ENCODE peak calls at places on chromosome 20, in nine cellular contexts. Q, W, U, I, P, A, C, O and H are unnamed samples.

GRCh38 chr20:12306107-12306506 is 388.4 kb downstream of the BTBD3 start:
- DNase-seq in A (no peak), O (no peak), Q (no peak), C (no peak), W (no peak), P (no peak), U (no peak), I (no peak), H (no peak)

GRCh38 chr20:8223096-8223870 is 91.2 kb downstream of the PLCB1 start:
- DNase-seq in I (peak; percentile 73), A (no peak), W (no peak), Q (peak; percentile 52), P (no peak), U (no peak), C (no peak), O (no peak), H (no peak)

GRCh38 chr20:57627972-57628650 is 7.9 kb upstream of the ZBP1 start:
- DNase-seq in P (peak; percentile 76), A (peak; percentile 57), I (peak; percentile 40), O (peak; percentile 48), Q (no peak), W (no peak), U (no peak), C (no peak), H (peak; percentile 64)

GRCh38 chr20:59829415-59830106 is 103.9 kb downstream of the SYCP2 start:
- DNase-seq in O (peak; percentile 8), W (no peak), Q (no peak), C (no peak), I (no peak), U (no peak), P (no peak), A (no peak), H (no peak)

GRCh38 chr20:17614176-17614811 is 44.4 kb downstream of the DSTN start:
- DNase-seq in A (no peak), C (no peak), W (no peak), U (no peak), P (no peak), O (peak; percentile 76), I (peak; percentile 20), Q (no peak), H (no peak)

GRCh38 chr20:61806995-61807394 is 258.7 kb downstream of the TAF4 start:
- DNase-seq in A (no peak), Q (no peak), U (no peak), P (no peak), W (no peak), C (no peak), I (no peak), O (no peak), H (no peak)

GRCh38 chr20:61252601-61253263 is 671 bp downstream of the CDH4 start:
- DNase-seq in C (no peak), I (no peak), P (no peak), Q (no peak), O (no peak), U (no peak), A (no peak), W (no peak), H (no peak)

GRCh38 chr20:1944345-1945099 is 49.3 kb downstream of the SIRPA start:
- DNase-seq in A (no peak), C (no peak), P (peak; percentile 44), U (no peak), Q (no peak), W (no peak), O (no peak), I (no peak), H (no peak)

GRCh38 chr20:49938173-49939163 is 2.3 kb downstream of the RNF114 start:
- DNase-seq in O (peak; percentile 74), W (no peak), Q (no peak), U (no peak), P (no peak), A (no peak), I (no peak), C (peak; percentile 30), H (no peak)

GRCh38 chr20:57399587-57400261 is 8.5 kb downstream of the RBM38 start:
- DNase-seq in W (no peak), I (no peak), U (no peak), P (no peak), C (no peak), Q (no peak), O (peak; percentile 59), A (peak; percentile 75), H (no peak)